ENCODE peak calls at places on chromosomes 6 and 20, in nine cellular contexts. T is ascending aorta, H is NCI-H526, D is tibial artery, N is amniotic stem cell, Z is LoVo, S is cardiac muscle cell, O is K562, Y is RPMI7951. V is an unnamed sample.
A peak's percentile ranks its signal among the peaks of the same experiment; 100 is the strongest.

GRCh38 chr6:43736211-43736786 is 33.7 kb upstream of the VEGFA start:
- DNase-seq in T (peak; percentile 25), H (no peak), D (no peak), N (no peak), Z (no peak), S (no peak), O (no peak), Y (no peak), V (no peak)

GRCh38 chr20:46787986-46788762 is 78.7 kb downstream of the SLC2A10 start:
- DNase-seq in T (no peak), H (no peak), D (no peak), N (no peak), Z (no peak), S (no peak), O (no peak), Y (no peak), V (no peak)

GRCh38 chr6:21441386-21441785 is 152.2 kb upstream of the SOX4 start:
- DNase-seq in T (no peak), H (no peak), D (no peak), N (no peak), Z (no peak), S (no peak), O (no peak), Y (peak; percentile 5), V (no peak)

GRCh38 chr6:113315068-113315467 is 542.1 kb upstream of the MARCKS start:
- DNase-seq in T (no peak), H (no peak), D (no peak), N (no peak), Z (no peak), S (no peak), O (no peak), Y (no peak), V (no peak)

GRCh38 chr6:131949909-131950766 is 1.0 kb downstream of the CCN2 start:
- DNase-seq in T (peak; percentile 85), H (no peak), D (peak; percentile 89), N (peak; percentile 94), Z (peak; percentile 23), S (peak; percentile 88), O (no peak), Y (peak; percentile 96), V (peak; percentile 81)

GRCh38 chr20:1891263-1892121 is 3.7 kb upstream of the SIRPA start:
- DNase-seq in T (no peak), H (no peak), D (no peak), N (no peak), Z (no peak), S (no peak), O (no peak), Y (no peak), V (no peak)

GRCh38 chr20:14580426-14581074 is 243.1 kb upstream of the FLRT3 start:
- DNase-seq in T (no peak), H (no peak), D (no peak), N (no peak), Z (no peak), S (no peak), O (no peak), Y (no peak), V (no peak)

GRCh38 chr6:44858998-44859397 is 469.1 kb upstream of the RUNX2 start:
- DNase-seq in T (no peak), H (peak; percentile 37), D (no peak), N (no peak), Z (no peak), S (no peak), O (no peak), Y (peak; percentile 18), V (no peak)

GRCh38 chr6:93784794-93785757 is 365.7 kb upstream of the EPHA7 start:
- DNase-seq in T (no peak), H (no peak), D (no peak), N (no peak), Z (no peak), S (no peak), O (no peak), Y (peak; percentile 53), V (peak; percentile 2)

V was measured in HFF-Myc.